ENCODE peak calls at places on chromosomes 5 and 9, in seven cellular contexts. I, D, Z, S, V, W and N are unnamed samples. For H3K9me3 and H3K27me3, the result is how much of the 10 kb centered on the place peaks cover.

GRCh38 chr9:107465467-107466451 is 23.8 kb downstream of the KLF4 start:
- DNase-seq in I (peak), S (peak), Z (peak), W (no peak), D (peak), V (peak), N (no peak)

GRCh38 chr9:80156725-80157124 is 585.0 kb downstream of the TLE4 start:
- DNase-seq in Z (no peak), I (no peak), S (no peak), W (no peak), V (no peak), D (no peak), N (no peak)

GRCh38 chr5:53130206-53130605 is 20.6 kb upstream of the MOCS2 start:
- DNase-seq in D (no peak), W (no peak), Z (no peak), S (no peak), I (no peak), V (no peak), N (no peak)

GRCh38 chr9:95552814-95553546 is 36.2 kb upstream of the PTCH1 start:
- DNase-seq in I (no peak), Z (no peak), S (no peak), D (no peak), V (no peak), W (no peak), N (no peak)

GRCh38 chr9:6272229-6272597 is 56.0 kb upstream of the TPD52L3 start:
- DNase-seq in W (no peak), D (peak), S (no peak), Z (no peak), I (no peak), V (no peak), N (no peak)

GRCh38 chr9:93825348-93826115 is 129.6 kb downstream of the BARX1 start:
- DNase-seq in Z (no peak), V (no peak), W (no peak), S (no peak), D (no peak), I (no peak), N (no peak)

GRCh38 chr9:2613730-2614271 is 7.8 kb upstream of the VLDLR start:
- DNase-seq in I (no peak), V (no peak), W (no peak), Z (no peak), S (no peak), D (no peak), N (no peak)

GRCh38 chr5:173834070-173834771 is 53.9 kb upstream of the CPEB4 start:
- DNase-seq in V (no peak), W (no peak), S (no peak), I (no peak), Z (no peak), D (no peak), N (no peak)

GRCh38 chr9:108180511-108180910 is 675.3 kb downstream of the ACTL7B start:
- DNase-seq in Z (no peak), D (no peak), S (no peak), V (no peak), I (no peak), W (no peak), N (no peak)

GRCh38 chr9:122007837-122008236 is 85.3 kb downstream of the TTLL11 start:
- DNase-seq in I (no peak), W (no peak), D (no peak), V (no peak), Z (no peak), S (no peak), N (no peak)

GRCh38 chr9:29212590-29213373 is 1639.5 kb upstream of the C9orf72 start:
- DNase-seq in S (no peak), I (no peak), Z (peak), W (no peak), D (peak), V (no peak), N (no peak)

GRCh38 chr9:4774209-4774608 is 18.5 kb upstream of the RCL1 start:
- DNase-seq in V (no peak), Z (no peak), I (no peak), W (no peak), D (no peak), S (no peak), N (no peak)

GRCh38 chr5:142364251-142365145 is 39.7 kb upstream of the SPRY4 start:
- DNase-seq in W (no peak), I (no peak), Z (no peak), S (no peak), D (no peak), V (no peak), N (no peak)

GRCh38 chr5:81230429-81230828 is 2.7 kb upstream of the CKMT2 start:
- DNase-seq in S (no peak), I (no peak), D (no peak), V (no peak), Z (no peak), W (no peak), N (no peak)

GRCh38 chr5:81233080-81233634 is at the start of gene CKMT2:
- DNase-seq in S (no peak), W (no peak), D (no peak), Z (peak), I (peak), V (peak), N (no peak)

GRCh38 chr5:81234801-81235200 is 1.7 kb downstream of the CKMT2 start:
- DNase-seq in I (no peak), D (no peak), V (no peak), Z (no peak), W (no peak), S (peak), N (no peak)

GRCh38 chr5:81234299-81234698 is 1.2 kb downstream of the CKMT2 start:
- DNase-seq in V (no peak), D (no peak), S (no peak), I (no peak), Z (no peak), W (no peak), N (no peak)

DNA sequence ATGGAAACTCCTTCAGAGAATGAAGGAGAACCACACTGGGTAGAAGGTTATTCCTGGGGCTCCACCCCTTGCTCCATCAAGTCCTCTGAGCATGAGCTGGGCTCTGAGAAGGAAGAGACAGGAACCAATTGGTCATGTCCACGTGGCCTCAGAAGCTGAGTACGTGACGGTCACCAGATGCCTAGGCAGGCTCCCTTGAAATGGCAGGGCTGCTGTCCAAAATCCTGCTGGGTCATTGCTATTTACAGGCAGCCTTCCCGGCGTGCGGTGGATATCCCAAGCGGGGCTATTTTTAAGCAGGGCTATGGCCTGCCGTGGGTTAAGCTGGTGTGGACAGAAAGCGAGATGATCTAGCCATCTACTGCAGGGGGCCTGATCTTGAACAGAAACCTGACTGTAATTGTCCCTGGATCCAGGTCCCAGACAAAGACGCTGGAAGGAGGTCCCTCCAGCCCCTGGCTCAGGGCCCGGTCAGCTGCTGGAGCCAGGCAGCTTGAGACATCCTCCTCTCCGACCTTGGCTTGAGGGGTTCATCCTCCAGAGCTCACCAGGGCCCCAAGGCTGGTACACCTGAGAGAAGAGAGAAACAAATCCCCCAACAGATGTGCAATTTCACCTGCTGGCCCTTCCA is 558 bp upstream of the CKMT2 start:
- DNase-seq in D (no peak), I (no peak), Z (no peak), S (no peak), V (peak), W (no peak), N (no peak)
- H3K4me3 ChIP-seq in D (no peak), I (peak), Z (no peak), S (no peak), V (peak), W (no peak), N (no peak)

GRCh38 chr9:23343226-23343625 is 482.8 kb downstream of the ELAVL2 start:
- DNase-seq in S (no peak), W (no peak), Z (no peak), V (no peak), I (no peak), D (no peak), N (no peak)

GRCh38 chr9:23341346-23341745 is 484.7 kb downstream of the ELAVL2 start:
- DNase-seq in V (no peak), W (no peak), D (no peak), I (no peak), Z (no peak), S (no peak), N (no peak)

GRCh38 chr9:23342296-23342695 is 483.7 kb downstream of the ELAVL2 start:
- DNase-seq in D (peak), S (no peak), W (no peak), V (no peak), Z (no peak), I (no peak), N (no peak)
- H3K9me3 ChIP-seq in D (under half), S (under half), W (under half), V (under half), Z (under half), I (under half), N (under half)

DNA sequence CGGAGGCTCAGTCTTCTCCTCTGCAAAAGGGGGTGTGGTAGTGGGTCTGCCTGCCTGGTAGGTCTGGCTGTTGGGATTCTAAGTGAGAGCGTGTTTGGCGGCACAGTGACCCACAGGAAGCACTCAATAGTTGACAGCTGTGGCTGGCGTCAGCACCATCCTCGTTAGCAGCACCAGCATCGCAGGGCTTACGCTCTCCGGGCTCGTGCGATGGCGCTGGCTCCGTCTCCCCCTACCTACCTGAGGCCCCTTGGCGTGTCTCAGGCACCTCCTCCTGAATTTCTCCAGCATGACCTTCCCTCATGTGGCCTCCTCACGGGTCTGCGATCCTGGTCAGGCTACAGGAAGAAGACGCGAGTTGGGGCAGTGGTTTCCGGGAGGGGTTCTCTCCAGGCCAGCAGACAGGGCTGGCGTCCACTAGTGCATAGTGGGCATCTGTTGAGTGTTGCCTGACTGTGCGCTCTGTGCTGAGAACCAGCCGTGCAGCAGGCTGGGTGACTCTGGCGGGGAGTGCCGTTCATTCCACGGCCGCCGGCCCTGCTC is 66.9 kb downstream of the HMCN2 start:
- DNase-seq in Z (no peak), I (no peak), D (no peak), S (no peak), V (no peak), W (no peak), N (no peak)
- H3K27me3 ChIP-seq in Z (under half), I (under half), D (under half), S (under half), V (half or more), W (under half), N (under half)

DNA sequence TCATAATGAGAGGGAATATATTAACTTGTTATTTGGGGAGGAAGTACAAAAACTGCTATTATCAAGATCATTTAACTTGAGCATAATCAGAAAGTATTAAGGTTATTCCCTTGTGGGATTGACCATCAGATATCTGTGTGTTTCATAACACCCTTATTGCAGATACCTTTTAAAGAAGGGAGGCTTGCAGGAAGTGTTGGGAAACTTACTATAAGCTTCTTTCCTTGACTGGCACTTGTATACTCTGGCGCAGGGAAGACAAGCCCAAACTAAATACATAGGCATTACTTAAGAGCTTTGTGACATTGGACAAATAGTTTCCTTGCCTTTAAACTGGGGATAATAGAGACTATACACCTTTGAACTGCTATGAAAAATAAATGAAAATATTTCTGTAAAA is 50.9 kb downstream of the PIK3R1 start:
- DNase-seq in W (no peak), Z (no peak), V (no peak), D (no peak), I (no peak), S (no peak), N (no peak)
- H3K4me3 ChIP-seq in W (no peak), Z (no peak), V (no peak), D (no peak), I (no peak), S (peak), N (no peak)

GRCh38 chr9:1332161-1332560 is 282.0 kb downstream of the DMRT2 start:
- DNase-seq in I (no peak), V (no peak), Z (no peak), S (no peak), D (peak), W (no peak), N (no peak)
- H3K9me3 ChIP-seq in I (under half), V (under half), Z (under half), S (under half), D (under half), W (under half), N (under half)

GRCh38 chr9:116288658-116289057 is 135.1 kb downstream of the PAPPA start:
- DNase-seq in W (no peak), D (peak), S (no peak), V (no peak), I (no peak), Z (no peak), N (no peak)
- H3K27me3 ChIP-seq in W (under half), D (under half), S (under half), V (under half), I (under half), Z (under half), N (under half)

DNA sequence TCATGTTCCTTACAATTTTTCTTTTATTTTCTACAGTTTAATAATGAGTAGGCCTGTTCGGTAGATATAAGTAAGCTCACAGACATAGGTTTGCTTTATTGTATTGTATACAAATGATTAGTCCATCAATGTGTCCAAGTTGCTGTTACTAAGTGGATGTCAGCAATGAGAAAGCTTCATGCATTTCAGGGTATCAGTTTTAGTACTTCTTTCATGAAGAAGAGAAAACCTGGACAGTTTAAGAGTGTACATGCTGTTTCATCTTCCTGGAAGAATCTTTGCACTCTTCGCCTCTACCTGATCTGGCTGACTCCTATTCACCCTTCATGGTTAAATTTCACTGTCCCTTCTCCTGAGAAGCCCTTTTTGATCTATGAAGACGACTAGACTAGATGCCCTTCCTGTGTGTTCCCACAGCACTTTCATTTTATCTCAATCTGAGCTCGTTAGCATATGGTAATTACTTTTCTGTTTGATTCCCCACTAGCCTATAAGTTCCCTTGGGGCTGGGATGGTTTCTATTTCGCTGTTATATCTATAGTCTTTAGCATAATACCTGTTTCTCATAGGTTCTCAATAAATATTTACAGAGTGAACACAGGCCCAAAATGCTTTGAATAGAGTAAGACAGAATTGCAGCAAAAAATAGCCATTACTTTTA is 70.7 kb downstream of the CETN3 start:
- DNase-seq in I (no peak), D (no peak), Z (no peak), W (no peak), V (no peak), S (no peak), N (no peak)
- H3K4me3 ChIP-seq in I (no peak), D (no peak), Z (no peak), W (no peak), V (no peak), S (no peak), N (no peak)

DNA sequence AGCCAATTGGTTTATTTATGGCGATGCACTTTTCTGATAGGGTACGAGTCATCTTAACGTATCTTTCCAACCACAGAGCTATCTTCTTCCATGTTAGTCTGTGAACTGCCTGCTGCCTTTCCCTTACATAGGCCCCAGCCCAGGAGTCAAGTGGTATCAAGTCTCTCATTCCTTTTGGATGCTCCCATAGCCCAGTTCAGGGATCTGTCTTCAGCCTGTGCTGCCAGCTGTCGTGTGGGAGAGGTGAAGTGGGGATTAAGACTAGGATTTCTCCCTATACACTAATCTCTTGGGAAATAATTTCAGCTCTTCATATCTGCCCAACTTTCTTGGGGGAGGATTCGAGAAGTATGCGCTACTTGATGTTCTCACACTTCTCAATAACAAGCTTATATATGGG is 475.7 kb downstream of the EBF1 start:
- DNase-seq in V (no peak), W (no peak), D (no peak), S (no peak), Z (no peak), I (no peak), N (no peak)
- H3K9me3 ChIP-seq in V (under half), W (under half), D (under half), S (under half), Z (under half), I (under half), N (under half)